ENCODE peak calls at places on chromosomes 13 and 19, in nine cellular contexts. K is uterus, L is thyroid gland, D is A673, P is pancreas, A is astrocyte, U is upper lobe of right lung, M is esophagus squamous epithelium, X is aorta. G is an unnamed sample. For H3K27me3, the result is how much of the 10 kb centered on the place peaks cover.

GRCh38 chr19:16076958-16077611 is 790 bp downstream of the TPM4 start:
- DNase-seq in M (no peak), X (peak), U (peak), P (peak), A (no peak), D (peak), L (peak), K (peak), G (no peak)

GRCh38 chr13:80498433-80498832 is 157.5 kb upstream of the SPRY2 start:
- DNase-seq in L (no peak), D (no peak), M (no peak), K (no peak), X (no peak), A (no peak), P (no peak), U (no peak), G (no peak)

GRCh38 chr19:1811472-1811894 is 593 bp downstream of the ATP8B3 start:
- DNase-seq in A (peak), X (peak), L (peak), U (peak), D (peak), P (peak), M (no peak), K (peak), G (no peak)

GRCh38 chr19:54418030-54418929 is 3.0 kb downstream of the TTYH1 start:
- DNase-seq in K (no peak), D (no peak), X (no peak), A (peak), P (no peak), M (no peak), L (no peak), U (no peak), G (no peak)

GRCh38 chr19:55223291-55224037 is 5.1 kb downstream of the TMEM86B start:
- DNase-seq in L (no peak), A (no peak), K (no peak), X (peak), M (no peak), U (peak), D (no peak), P (no peak), G (no peak)

GRCh38 chr13:45658586-45659235 is 43.2 kb upstream of the ERICH6B start:
- DNase-seq in K (no peak), M (no peak), U (no peak), P (no peak), L (no peak), X (no peak), A (peak), D (no peak), G (no peak)

GRCh38 chr13:94548382-94549240 is 47.3 kb downstream of the TGDS start:
- DNase-seq in A (peak), P (peak), L (peak), U (peak), X (no peak), M (no peak), K (peak), D (peak), G (no peak)

GRCh38 chr19:53172892-53173291 is 14.0 kb upstream of the ZNF347 start:
- DNase-seq in L (no peak), X (no peak), A (no peak), D (peak), K (no peak), U (no peak), P (no peak), M (no peak), G (no peak)

GRCh38 chr13:102197193-102197592 is 204.7 kb downstream of the FGF14 start:
- DNase-seq in L (no peak), K (no peak), D (peak), U (no peak), X (no peak), M (no peak), A (peak), P (no peak), G (no peak)

GRCh38 chr19:46107371-46107770 is 17.1 kb downstream of the IGFL3 start:
- DNase-seq in K (no peak), A (peak), L (no peak), X (no peak), D (no peak), M (no peak), P (no peak), U (no peak), G (no peak)

GRCh38 chr13:102707465-102707864 is 12.6 kb upstream of the METTL21C start:
- DNase-seq in L (no peak), D (peak), U (no peak), K (no peak), X (no peak), P (no peak), A (peak), M (no peak), G (no peak)

GRCh38 chr19:42023943-42024260 is 29.9 kb upstream of the ATP1A3 start:
- DNase-seq in K (no peak), D (no peak), A (no peak), X (no peak), L (no peak), M (no peak), P (no peak), U (no peak), G (no peak)

GRCh38 chr19:42022616-42023015 is 28.6 kb upstream of the ATP1A3 start:
- DNase-seq in K (no peak), L (no peak), D (no peak), U (no peak), P (no peak), A (no peak), X (no peak), M (no peak), G (no peak)

GRCh38 chr19:42024622-42025111 is 30.6 kb upstream of the ATP1A3 start:
- DNase-seq in M (no peak), X (peak), P (no peak), D (no peak), U (no peak), L (peak), A (peak), K (no peak), G (no peak)

GRCh38 chr19:42021185-42021584 is 27.2 kb upstream of the ATP1A3 start:
- DNase-seq in X (no peak), A (no peak), K (no peak), D (no peak), L (no peak), U (no peak), M (no peak), P (no peak), G (no peak)

GRCh38 chr19:42023121-42023942 is 29.3 kb upstream of the ATP1A3 start:
- DNase-seq in K (no peak), U (no peak), A (no peak), P (no peak), M (no peak), D (peak), X (no peak), L (no peak), G (peak)
- H3K27me3 ChIP-seq in K (under half), U (under half), A (under half), P (under half), M (under half), D (under half), X (under half), L (under half), G (under half)

GRCh38 chr19:50861025-50861424 is 6.3 kb downstream of the KLK3 start:
- DNase-seq in P (no peak), M (no peak), L (no peak), D (no peak), A (no peak), X (no peak), U (no peak), K (no peak), G (no peak)
- H3K27me3 ChIP-seq in P (under half), M (half or more), L (under half), D (half or more), A (under half), X (under half), U (under half), K (under half), G (under half)

DNA sequence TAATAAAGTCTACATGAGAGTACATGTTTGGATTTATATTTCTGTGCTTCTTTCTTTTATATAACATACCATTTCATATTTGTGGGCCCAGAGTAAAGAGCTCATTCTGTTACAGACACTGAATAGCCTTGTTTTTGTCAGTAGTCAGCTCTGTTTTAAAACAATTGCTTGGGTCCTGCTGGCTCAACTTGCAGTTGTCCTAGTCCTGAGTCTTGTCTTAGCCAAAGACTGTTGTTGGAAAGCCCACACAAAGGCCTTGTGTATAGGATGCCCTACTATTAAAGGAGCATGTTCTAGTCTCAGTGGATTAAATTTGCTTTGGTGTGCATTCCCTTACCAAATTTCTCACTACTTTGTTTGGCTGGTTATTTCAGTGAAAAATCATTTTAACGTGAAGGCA is 3.8 kb upstream of the KCNRG start:
- DNase-seq in A (no peak), X (no peak), L (no peak), D (no peak), U (no peak), P (no peak), M (no peak), K (no peak), G (no peak)
- H3K27me3 ChIP-seq in A (under half), X (under half), L (under half), D (under half), U (under half), P (under half), M (under half), K (under half), G (under half)

DNA sequence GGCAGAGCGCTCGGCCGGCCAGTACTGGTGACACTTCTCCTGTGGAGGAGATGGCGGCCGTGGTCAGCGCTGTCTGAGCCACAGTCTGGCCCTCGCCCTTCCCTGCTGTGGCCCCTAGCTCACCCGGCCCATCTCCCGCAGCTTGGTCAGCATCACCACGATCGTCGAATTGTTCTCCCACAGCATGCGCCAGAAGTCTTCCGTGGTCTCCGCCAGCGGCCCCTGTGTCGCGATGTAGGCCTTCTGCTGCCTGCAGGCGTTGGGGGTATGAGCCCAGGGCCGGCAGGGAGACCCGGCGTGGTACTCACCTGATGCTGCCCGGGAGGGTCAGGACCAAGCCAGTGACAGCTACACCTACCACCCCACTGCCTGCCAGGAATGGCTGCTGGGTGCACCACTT is 130.1 kb downstream of the PTPRS start:
- DNase-seq in A (no peak), K (no peak), X (no peak), D (no peak), M (no peak), P (no peak), U (no peak), L (no peak), G (no peak)
- H3K27me3 ChIP-seq in A (under half), K (under half), X (under half), D (under half), M (under half), P (under half), U (under half), L (under half), G (under half)

GRCh38 chr13:99903140-99903539 is 68.4 kb downstream of the ZIC5 start:
- DNase-seq in M (no peak), X (no peak), P (no peak), A (no peak), D (no peak), L (no peak), K (no peak), U (no peak), G (no peak)
- H3K27me3 ChIP-seq in M (half or more), X (under half), P (under half), A (under half), D (under half), L (under half), K (under half), U (under half), G (under half)